ENCODE peak calls at places on chromosomes 4 and X, in seven cellular contexts. A is breast epithelium, O is AG04450, N is IMR-90, F is GM23338, K is neural crest cell, C is choroid plexus epithelial cell. B is an unnamed sample.

GRCh38 chrX:113741744-113742143 is 842.1 kb upstream of the HTR2C start:
- DNase-seq in A (no peak), N (no peak), C (peak), K (no peak), F (peak), O (no peak), B (no peak)

GRCh38 chr4:24675723-24676122 is 91.4 kb upstream of the DHX15 start:
- DNase-seq in C (no peak), F (no peak), K (no peak), A (no peak), O (no peak), N (no peak), B (no peak)

GRCh38 chr4:161419822-161420221 is 744.0 kb downstream of the FSTL5 start:
- DNase-seq in F (peak), O (no peak), K (no peak), A (no peak), C (peak), N (no peak), B (no peak)

GRCh38 chr4:54233128-54233696 is 4.1 kb downstream of the PDGFRA start:
- DNase-seq in F (peak), A (peak), O (peak), K (peak), C (peak), N (peak), B (peak)

GRCh38 chr4:113996599-113997177 is 17.2 kb upstream of the ARSJ start:
- DNase-seq in K (no peak), F (no peak), O (no peak), N (peak), A (no peak), C (no peak), B (no peak)

GRCh38 chrX:104318330-104319009 is 63.7 kb upstream of the ESX1 start:
- DNase-seq in K (no peak), A (no peak), C (peak), N (peak), F (peak), O (no peak), B (no peak)

GRCh38 chr4:124157781-124158180 is 554.8 kb downstream of the ANKRD50 start:
- DNase-seq in F (no peak), N (no peak), K (no peak), A (no peak), C (no peak), O (no peak), B (no peak)

GRCh38 chrX:77910108-77910840 is at the start of gene ATP7A:
- DNase-seq in N (peak), O (peak), F (peak), C (peak), K (peak), A (peak), B (peak)

GRCh38 chr4:80990851-80991250 is 39.7 kb upstream of the BMP3 start:
- DNase-seq in K (no peak), F (peak), O (no peak), C (no peak), A (no peak), N (no peak), B (no peak)

GRCh38 chrX:23901805-23902204 is 5.9 kb downstream of the APOO start:
- DNase-seq in K (peak), C (peak), O (peak), A (no peak), F (peak), N (peak), B (peak)

GRCh38 chr4:32876546-32876945 is 2156.4 kb downstream of the PCDH7 start:
- DNase-seq in C (no peak), F (no peak), N (no peak), K (no peak), O (no peak), A (no peak), B (no peak)

GRCh38 chr4:77151246-77151645 is 5.8 kb upstream of the CCNG2 start:
- DNase-seq in K (no peak), F (no peak), O (no peak), N (no peak), C (no peak), A (no peak), B (no peak)

DNA sequence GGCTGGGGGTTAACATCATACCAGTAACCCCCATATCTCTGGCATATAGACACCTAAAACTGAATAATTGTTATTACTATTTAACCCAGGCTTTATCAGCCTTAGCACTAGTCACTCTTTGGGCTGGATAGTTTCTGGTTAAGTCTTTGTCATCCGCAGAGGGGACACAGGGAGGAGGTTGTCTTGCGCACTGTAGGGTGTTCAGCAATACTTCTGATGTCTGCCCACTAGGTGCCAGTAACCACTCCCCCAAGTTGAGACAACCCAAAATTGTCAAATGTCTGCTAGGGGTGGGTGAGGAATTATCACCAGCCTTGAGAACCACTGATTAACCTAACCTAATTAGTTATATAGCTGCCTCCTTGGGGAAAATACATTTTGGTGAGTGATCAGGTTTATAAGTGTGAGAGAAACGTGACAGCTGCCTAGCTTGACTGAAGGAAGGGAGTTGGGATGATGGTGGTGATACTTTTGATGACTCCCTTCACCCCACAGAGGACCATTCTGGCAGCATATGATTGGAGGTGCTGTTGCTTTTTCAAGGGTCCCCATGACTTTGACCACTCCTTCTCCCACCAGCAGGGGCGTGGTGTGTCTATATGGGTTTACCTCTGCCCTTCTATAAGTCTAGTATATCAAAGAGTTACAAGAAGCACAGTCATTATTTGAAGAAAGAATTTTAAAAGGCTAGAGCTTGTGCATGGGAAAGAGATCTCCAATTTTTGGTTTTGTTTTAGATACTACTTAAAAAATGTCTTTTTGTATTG is 140.9 kb downstream of the STIM2 start:
- DNase-seq in C (no peak), A (no peak), K (no peak), F (peak), N (no peak), O (no peak), B (no peak)
- TF ChIP-seq CTCF in C (no peak), A (no peak), K (no peak), F (peak), N (no peak), O (no peak), B (no peak)

GRCh38 chrX:123405231-123405630 is 221.2 kb downstream of the GRIA3 start:
- DNase-seq in C (no peak), A (no peak), F (no peak), K (no peak), O (no peak), N (no peak), B (no peak)
- TF ChIP-seq CTCF in C (no peak), A (no peak), F (no peak), K (no peak), O (no peak), N (no peak), B (no peak)

DNA sequence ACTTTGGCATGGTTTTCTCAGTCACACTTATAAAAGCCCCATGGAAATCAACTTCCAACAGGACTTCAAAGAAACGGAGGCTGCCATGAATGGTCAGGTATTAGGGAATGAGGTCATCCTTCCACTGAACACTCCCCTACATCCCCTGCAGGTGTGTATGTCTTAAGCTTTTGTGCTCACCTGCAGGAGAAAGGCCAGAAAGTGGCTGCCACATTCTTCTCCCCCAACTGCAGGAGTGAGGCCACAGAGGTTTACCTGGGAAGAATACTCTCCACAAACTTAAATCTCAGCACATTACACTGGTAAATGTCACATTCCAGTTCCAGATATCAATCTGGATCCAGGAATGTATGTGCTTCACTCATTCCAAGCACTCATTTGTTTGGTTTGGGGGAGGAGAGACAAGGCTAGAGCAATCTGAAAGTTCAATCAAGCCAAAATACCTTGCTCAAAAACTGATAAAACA is 15.5 kb downstream of the FAM9C start:
- DNase-seq in C (no peak), A (no peak), F (peak), O (no peak), N (no peak), K (no peak), B (no peak)
- TF ChIP-seq CTCF in C (no peak), A (peak), F (no peak), O (no peak), N (no peak), K (no peak), B (no peak)

GRCh38 chr4:126106658-126107057 is 791.9 kb downstream of the FAT4 start:
- DNase-seq in C (peak), A (no peak), O (no peak), N (no peak), F (peak), K (no peak), B (no peak)
- TF ChIP-seq CTCF in C (peak), A (no peak), O (peak), N (peak), F (peak), K (peak), B (no peak)